ENCODE peak calls at places on chromosomes 2 and 18, in ten cellular contexts. W is choroid plexus epithelial cell; C is Calu3; V is head of caudate nucleus; K is brain pericyte; M is iris pigment epithelial cell; H is activated naive CD4-positive, alpha-beta T cell treated with anti-CD3 and anti-CD28 coated beads for 36 hours; A is hippocampal formation; X is mesothelial cell of epicardium; E is astrocyte of the spinal cord. T is an unnamed sample.

GRCh38 chr2:46818141-46818552 is 97.5 kb downstream of the MCFD2 start:
- DNase-seq in W (no peak), C (no peak), V (no peak), K (no peak), M (no peak), H (no peak), A (no peak), X (no peak), E (no peak), T (peak)

GRCh38 chr18:79440728-79441127 is 45.0 kb downstream of the NFATC1 start:
- DNase-seq in W (no peak), C (no peak), V (no peak), K (no peak), M (no peak), H (no peak), A (no peak), X (no peak), E (no peak), T (no peak)

GRCh38 chr2:189466656-189467055 is 25.4 kb downstream of the WDR75 start:
- DNase-seq in W (peak), C (peak), V (no peak), K (no peak), M (peak), H (no peak), A (no peak), X (no peak), E (peak), T (peak)

GRCh38 chr2:20182241-20182931 is 42.5 kb downstream of the SDC1 start:
- DNase-seq in W (peak), C (peak), V (no peak), K (no peak), M (peak), H (no peak), A (no peak), X (no peak), E (peak), T (no peak)

GRCh38 chr2:218291318-218291933 is 877 bp downstream of the TMBIM1 start:
- DNase-seq in W (peak), C (no peak), V (no peak), K (no peak), M (no peak), H (peak), A (no peak), X (no peak), E (no peak), T (peak)

GRCh38 chr2:161373939-161374338 is 42.2 kb upstream of the TBR1 start:
- DNase-seq in W (peak), C (no peak), V (no peak), K (no peak), M (peak), H (no peak), A (no peak), X (no peak), E (peak), T (no peak)

GRCh38 chr2:45845566-45845965 is 194.1 kb downstream of the PRKCE start:
- DNase-seq in W (no peak), C (no peak), V (peak), K (no peak), M (peak), H (no peak), A (no peak), X (no peak), E (no peak), T (no peak)

GRCh38 chr2:170455617-170456426 is 259.3 kb upstream of the SP5 start:
- DNase-seq in W (no peak), C (peak), V (no peak), K (no peak), M (no peak), H (no peak), A (no peak), X (no peak), E (no peak), T (no peak)

GRCh38 chr2:178998539-178998938 is 51.4 kb downstream of the CCDC141 start:
- DNase-seq in W (no peak), C (no peak), V (no peak), K (no peak), M (no peak), H (no peak), A (no peak), X (no peak), E (no peak), T (no peak)

GRCh38 chr2:227848586-227848985 is 22.8 kb upstream of the DAW1 start:
- DNase-seq in W (no peak), C (peak), V (no peak), K (no peak), M (no peak), H (no peak), A (no peak), X (no peak), E (no peak), T (no peak)

GRCh38 chr2:168718622-168719021 is 83.8 kb upstream of the NOSTRIN start:
- DNase-seq in W (no peak), C (no peak), V (no peak), K (no peak), M (no peak), H (no peak), A (no peak), X (no peak), E (no peak), T (no peak)

GRCh38 chr18:71327443-71328120 is 1038.7 kb downstream of the SOCS6 start:
- DNase-seq in W (peak), C (no peak), V (no peak), K (no peak), M (no peak), H (no peak), A (no peak), X (no peak), E (no peak), T (no peak)

GRCh38 chr2:214019973-214020345 is 390.9 kb upstream of the VWC2L start:
- DNase-seq in W (peak), C (no peak), V (no peak), K (no peak), M (peak), H (no peak), A (no peak), X (no peak), E (no peak), T (no peak)

T was measured in Ammon's horn.